ENCODE peak calls at places on chromosomes 6 and 20, in six cellular contexts. V is RWPE2, Z is psoas muscle, S is tibial nerve, M is upper lobe of right lung, B is right atrium auricular region. O is an unnamed sample. For H3K27me3, the result is how much of the 10 kb centered on the place peaks cover.

GRCh38 chr6:166939894-166940293 is 16.5 kb downstream of the RNASET2 start:
- DNase-seq in V (no peak), Z (no peak), S (no peak), M (no peak), B (no peak), O (no peak)

GRCh38 chr6:35596448-35597442 is 84.0 kb upstream of the TULP1 start:
- DNase-seq in V (no peak), Z (no peak), S (no peak), M (no peak), B (no peak), O (no peak)

GRCh38 chr20:18672826-18673225 is 85.0 kb downstream of the DTD1 start:
- DNase-seq in V (no peak), Z (no peak), S (no peak), M (no peak), B (no peak), O (no peak)

GRCh38 chr6:35047265-35048011 is 93.7 kb downstream of the TCP11 start:
- DNase-seq in V (no peak), Z (no peak), S (no peak), M (no peak), B (peak), O (no peak)

GRCh38 chr6:40806479-40806878 is 219.3 kb upstream of the LRFN2 start:
- DNase-seq in V (no peak), Z (no peak), S (no peak), M (no peak), B (no peak), O (no peak)

GRCh38 chr6:111837641-111838500 is 35.4 kb downstream of the FYN start:
- DNase-seq in V (no peak), Z (no peak), S (no peak), M (no peak), B (no peak), O (no peak)

GRCh38 chr20:17735206-17735804 is 35.5 kb downstream of the BANF2 start:
- DNase-seq in V (no peak), Z (no peak), S (no peak), M (no peak), B (no peak), O (no peak)

GRCh38 chr20:35008411-35009342 is 53.0 kb downstream of the MYH7B start:
- DNase-seq in V (peak), Z (peak), S (peak), M (peak), B (peak), O (no peak)

GRCh38 chr6:6942826-6943225 is 164.9 kb upstream of the RREB1 start:
- DNase-seq in V (no peak), Z (peak), S (peak), M (peak), B (no peak), O (peak)

GRCh38 chr6:91137286-91137685 is 550.4 kb upstream of the MAP3K7 start:
- DNase-seq in V (no peak), Z (no peak), S (no peak), M (no peak), B (no peak), O (no peak)

GRCh38 chr20:17863577-17864292 is 104.9 kb downstream of the SNX5 start:
- DNase-seq in V (no peak), Z (no peak), S (no peak), M (peak), B (no peak), O (no peak)

GRCh38 chr6:139542351-139542750 is 167.9 kb upstream of the CITED2 start:
- DNase-seq in V (no peak), Z (no peak), S (no peak), M (no peak), B (no peak), O (no peak)

GRCh38 chr20:41275181-41275793 is 42.2 kb downstream of the ZHX3 start:
- DNase-seq in V (no peak), Z (no peak), S (no peak), M (no peak), B (no peak), O (no peak)

GRCh38 chr6:82298012-82298411 is 50.5 kb upstream of the IBTK start:
- DNase-seq in V (no peak), Z (no peak), S (no peak), M (no peak), B (no peak), O (no peak)

GRCh38 chr6:48866681-48867080 is 596.4 kb downstream of the MMUT start:
- DNase-seq in V (no peak), Z (no peak), S (no peak), M (no peak), B (no peak), O (no peak)

GRCh38 chr20:5670137-5670536 is 80.1 kb upstream of the SHLD1 start:
- DNase-seq in V (no peak), Z (no peak), S (no peak), M (no peak), B (no peak), O (no peak)

GRCh38 chr6:54614499-54615195 is 231.9 kb upstream of the FAM83B start:
- DNase-seq in V (no peak), Z (peak), S (no peak), M (no peak), B (no peak), O (no peak)

GRCh38 chr6:83221302-83221701 is 28.1 kb downstream of the RWDD2A start:
- DNase-seq in V (no peak), Z (no peak), S (no peak), M (no peak), B (no peak), O (no peak)

GRCh38 chr20:24786096-24786495 is 163.0 kb upstream of the CST7 start:
- DNase-seq in V (no peak), Z (no peak), S (no peak), M (no peak), B (no peak), O (no peak)

GRCh38 chr6:46491789-46492547 is 719 bp upstream of the RCAN2 start:
- DNase-seq in V (no peak), Z (peak), S (peak), M (peak), B (no peak), O (no peak)

GRCh38 chr20:1442304-1442703 is 24.3 kb downstream of the NSFL1C start:
- DNase-seq in V (no peak), Z (no peak), S (no peak), M (no peak), B (no peak), O (no peak)

GRCh38 chr6:33954453-33954852 is 150.7 kb upstream of the MLN start:
- DNase-seq in V (no peak), Z (no peak), S (no peak), M (no peak), B (no peak), O (no peak)

GRCh38 chr20:18585134-18585533 is 2.7 kb upstream of the DTD1 start:
- DNase-seq in V (no peak), Z (no peak), S (no peak), M (no peak), B (no peak), O (peak)

GRCh38 chr20:46129955-46130481 is 11.9 kb downstream of the CD40 start:
- DNase-seq in V (no peak), Z (no peak), S (no peak), M (no peak), B (no peak), O (no peak)

GRCh38 chr6:35363293-35363750 is 21.0 kb downstream of the PPARD start:
- DNase-seq in V (no peak), Z (peak), S (no peak), M (peak), B (no peak), O (peak)

GRCh38 chr6:134588267-134588666 is 270.4 kb upstream of the SGK1 start:
- DNase-seq in V (no peak), Z (no peak), S (no peak), M (no peak), B (no peak), O (no peak)

GRCh38 chr6:92201618-92202017 is 1217.7 kb downstream of the EPHA7 start:
- DNase-seq in V (no peak), Z (no peak), S (no peak), M (no peak), B (no peak), O (no peak)

GRCh38 chr6:11607381-11607780 is 69.8 kb downstream of the TMEM170B start:
- DNase-seq in V (no peak), Z (no peak), S (peak), M (no peak), B (no peak), O (no peak)

GRCh38 chr6:158037771-158038170 is 56.1 kb downstream of the SYNJ2 start:
- DNase-seq in V (no peak), Z (no peak), S (no peak), M (peak), B (no peak), O (no peak)

GRCh38 chr6:111605100-111605748 is 454 bp downstream of the TRAF3IP2 start:
- DNase-seq in V (no peak), Z (peak), S (peak), M (peak), B (peak), O (peak)

GRCh38 chr6:165661416-165662001 is 1.5 kb downstream of the PDE10A start:
- DNase-seq in V (no peak), Z (no peak), S (no peak), M (no peak), B (no peak), O (no peak)

GRCh38 chr6:21800948-21801438 is 207.4 kb downstream of the SOX4 start:
- DNase-seq in V (no peak), Z (no peak), S (no peak), M (no peak), B (no peak), O (no peak)

GRCh38 chr20:63777614-63778013 is 38.0 kb downstream of the SLC2A4RG start:
- DNase-seq in V (no peak), Z (no peak), S (no peak), M (no peak), B (no peak), O (no peak)

GRCh38 chr20:17995967-17996819 is 27.4 kb downstream of the MGME1 start:
- DNase-seq in V (no peak), Z (no peak), S (no peak), M (no peak), B (no peak), O (peak)

GRCh38 chr20:20666359-20666758 is 46.1 kb downstream of the RALGAPA2 start:
- DNase-seq in V (no peak), Z (no peak), S (no peak), M (no peak), B (no peak), O (no peak)

GRCh38 chr6:67000121-67000520 is 1293.1 kb upstream of the EYS start:
- DNase-seq in V (no peak), Z (no peak), S (no peak), M (no peak), B (no peak), O (no peak)

GRCh38 chr6:146829792-146830565 is 231.2 kb downstream of the ADGB start:
- DNase-seq in V (no peak), Z (no peak), S (no peak), M (no peak), B (no peak), O (no peak)

GRCh38 chr6:146827216-146827928 is 228.6 kb downstream of the ADGB start:
- DNase-seq in V (no peak), Z (no peak), S (no peak), M (no peak), B (no peak), O (no peak)

DNA sequence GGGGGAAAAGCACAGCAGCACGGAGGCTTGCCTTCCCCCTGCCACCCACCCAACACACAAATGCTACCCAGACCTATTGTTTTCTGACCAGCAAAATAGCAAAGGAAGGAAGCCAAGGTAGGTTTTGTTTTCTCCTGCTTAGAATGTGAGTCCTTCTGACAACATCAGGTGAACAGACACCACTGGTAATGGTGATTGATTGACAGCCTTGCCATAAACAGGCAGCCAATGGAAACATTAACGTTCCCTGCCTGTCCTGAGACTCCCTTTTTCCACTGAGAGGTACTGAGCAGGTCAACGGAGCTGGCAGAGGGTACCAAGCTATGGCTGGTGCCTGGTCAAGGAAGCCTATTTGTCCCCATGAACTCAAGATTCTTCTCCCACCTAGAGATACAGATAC is 234.4 kb downstream of the ADGB start:
- DNase-seq in V (no peak), Z (no peak), S (no peak), M (no peak), B (no peak), O (no peak)
- H3K27me3 ChIP-seq in V (under half), Z (under half), S (under half), M (under half), B (under half), O (under half)

DNA sequence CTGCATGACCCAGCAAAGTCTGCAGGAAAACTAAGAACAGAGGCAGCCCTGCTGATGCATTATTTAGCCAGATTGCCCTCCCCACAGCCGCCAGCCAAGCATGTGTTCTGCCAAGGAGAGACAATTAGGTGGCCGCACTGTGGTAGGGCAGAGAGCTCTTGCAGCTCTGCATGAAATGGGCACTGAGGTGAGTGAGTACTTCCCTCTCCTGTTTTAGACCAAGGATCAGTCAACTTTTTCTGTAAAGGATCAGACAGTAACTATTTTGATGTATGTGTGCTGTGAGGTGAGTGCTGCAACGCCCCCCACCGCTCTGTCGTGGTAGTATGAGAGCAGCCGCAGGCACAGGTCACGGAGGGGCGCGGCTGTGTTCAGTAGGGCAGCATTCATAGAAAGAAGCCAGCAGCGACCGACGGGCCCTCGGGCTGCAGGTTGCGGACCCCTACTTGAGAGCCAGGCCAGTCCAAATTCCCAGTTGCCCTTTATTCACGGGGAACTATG is 23.8 kb upstream of the FAM50B start:
- DNase-seq in V (no peak), Z (peak), S (no peak), M (peak), B (peak), O (no peak)
- H3K4me3 ChIP-seq in V (no peak), Z (peak), S (peak), M (peak), B (peak), O (peak)

GRCh38 chr6:113594726-113595125 is 262.4 kb upstream of the MARCKS start:
- DNase-seq in V (no peak), Z (no peak), S (no peak), M (no peak), B (no peak), O (no peak)
- TF ChIP-seq CTCF in V (peak), Z (no peak), S (no peak), M (no peak), B (no peak), O (no peak)

GRCh38 chr6:43763133-43763797 is 6.7 kb upstream of the VEGFA start:
- DNase-seq in V (no peak), Z (no peak), S (no peak), M (peak), B (no peak), O (no peak)
- H3K27me3 ChIP-seq in V (under half), Z (under half), S (under half), M (under half), B (under half), O (under half)

GRCh38 chr6:30554404-30554803 is 1.9 kb downstream of the GNL1 start:
- DNase-seq in V (no peak), Z (no peak), S (no peak), M (no peak), B (no peak), O (no peak)
- H3K4me3 ChIP-seq in V (no peak), Z (no peak), S (no peak), M (no peak), B (no peak), O (no peak)

GRCh38 chr6:153302133-153302532 is 171.1 kb upstream of the RGS17 start:
- DNase-seq in V (no peak), Z (no peak), S (no peak), M (no peak), B (no peak), O (no peak)

DNA sequence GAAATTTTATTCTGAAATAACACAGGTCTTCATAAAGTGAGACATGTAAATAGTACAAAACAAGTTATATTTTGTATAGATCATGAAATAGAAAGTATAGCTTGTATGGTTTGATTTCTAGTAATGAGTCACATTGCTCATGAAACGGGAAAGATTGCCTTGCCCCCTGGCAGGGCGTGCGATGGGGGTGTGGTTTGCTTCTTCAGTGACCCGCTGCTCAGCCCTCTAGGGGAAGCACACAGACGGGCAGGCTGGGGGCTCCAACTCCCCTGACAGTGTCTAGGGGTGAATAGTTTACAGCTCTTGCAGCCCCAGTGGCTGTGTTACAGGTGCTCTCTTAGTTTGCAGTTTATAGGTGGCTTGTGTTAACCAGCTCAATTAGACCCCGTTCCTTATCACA is 170.5 kb upstream of the RGS17 start:
- DNase-seq in V (no peak), Z (no peak), S (no peak), M (no peak), B (no peak), O (no peak)
- TF ChIP-seq CTCF in V (no peak), Z (no peak), S (no peak), M (no peak), B (no peak), O (no peak)

O was measured in BJ.